ENCODE peak calls at places on chromosomes 1 and 21, in seven cellular contexts. K is HCT116, J is SK-N-SH, O is HepG2, L is GM12878, H is H1, U is K562. Y is an unnamed sample.
A peak's percentile ranks its signal among the peaks of the same experiment; 100 is the strongest.

GRCh38 chr1:100708476-100709062 is 11.0 kb upstream of the VCAM1 start:
- DNase-seq in L (no peak), U (no peak), O (no peak), H (no peak), K (no peak), J (no peak), Y (no peak)

GRCh38 chr1:226784081-226785049 is 45.3 kb upstream of the ITPKB start:
- DNase-seq in J (no peak), L (no peak), U (no peak), H (no peak), O (no peak), K (no peak), Y (no peak)

GRCh38 chr1:222087207-222087920 is 345.5 kb upstream of the DUSP10 start:
- DNase-seq in K (no peak), O (no peak), L (no peak), U (no peak), H (no peak), J (no peak), Y (no peak)

GRCh38 chr1:51048670-51049069 is 53.4 kb upstream of the C1orf185 start:
- DNase-seq in L (no peak), K (no peak), O (no peak), J (no peak), U (no peak), H (no peak), Y (no peak)

GRCh38 chr1:108009603-108010195 is 44.7 kb upstream of the VAV3 start:
- DNase-seq in L (no peak), K (no peak), H (no peak), O (no peak), J (no peak), U (no peak), Y (no peak)

GRCh38 chr21:38853421-38853919 is 47.7 kb downstream of the ETS2 start:
- DNase-seq in U (peak; percentile 65), K (peak; percentile 64), L (no peak), J (no peak), O (peak; percentile 30), H (peak; percentile 37), Y (peak; percentile 10)

GRCh38 chr1:43421976-43422750 is 31.6 kb downstream of the HYI start:
- DNase-seq in J (no peak), L (no peak), U (no peak), H (no peak), K (no peak), O (no peak), Y (no peak)

GRCh38 chr1:110635434-110635833 is 29.3 kb upstream of the KCNA2 start:
- DNase-seq in H (no peak), J (no peak), U (no peak), K (no peak), L (no peak), O (no peak), Y (no peak)

GRCh38 chr1:109803901-109804331 is 40.2 kb upstream of the EPS8L3 start:
- DNase-seq in O (no peak), L (no peak), H (no peak), U (no peak), K (no peak), J (no peak), Y (no peak)

GRCh38 chr1:231183875-231184590 is 22.2 kb downstream of the TRIM67 start:
- DNase-seq in K (no peak), H (peak; percentile 49), J (no peak), O (no peak), L (no peak), U (no peak), Y (no peak)

GRCh38 chr1:98179159-98179558 is 258.3 kb upstream of the DPYD start:
- DNase-seq in U (no peak), H (no peak), K (no peak), J (no peak), L (no peak), O (no peak), Y (no peak)

GRCh38 chr1:108199231-108199657 is 899 bp downstream of the SLC25A24 start:
- DNase-seq in K (peak; percentile 16), O (peak; percentile 20), L (no peak), U (peak; percentile 50), J (peak; percentile 44), H (no peak), Y (no peak)

GRCh38 chr21:44801468-44802395 is at the start of gene UBE2G2:
- DNase-seq in K (peak; percentile 27), L (no peak), H (peak; percentile 91), J (peak; percentile 98), U (peak; percentile 94), O (peak; percentile 59), Y (peak; percentile 86)

GRCh38 chr1:41876533-41877445 is 41.9 kb downstream of the HIVEP3 start:
- DNase-seq in O (no peak), L (no peak), J (no peak), K (no peak), H (no peak), U (no peak), Y (no peak)
- TF ChIP-seq JUND in O (no peak), L (no peak), J (no peak), K (no peak), H (no peak), U (no peak), Y (no peak)

DNA sequence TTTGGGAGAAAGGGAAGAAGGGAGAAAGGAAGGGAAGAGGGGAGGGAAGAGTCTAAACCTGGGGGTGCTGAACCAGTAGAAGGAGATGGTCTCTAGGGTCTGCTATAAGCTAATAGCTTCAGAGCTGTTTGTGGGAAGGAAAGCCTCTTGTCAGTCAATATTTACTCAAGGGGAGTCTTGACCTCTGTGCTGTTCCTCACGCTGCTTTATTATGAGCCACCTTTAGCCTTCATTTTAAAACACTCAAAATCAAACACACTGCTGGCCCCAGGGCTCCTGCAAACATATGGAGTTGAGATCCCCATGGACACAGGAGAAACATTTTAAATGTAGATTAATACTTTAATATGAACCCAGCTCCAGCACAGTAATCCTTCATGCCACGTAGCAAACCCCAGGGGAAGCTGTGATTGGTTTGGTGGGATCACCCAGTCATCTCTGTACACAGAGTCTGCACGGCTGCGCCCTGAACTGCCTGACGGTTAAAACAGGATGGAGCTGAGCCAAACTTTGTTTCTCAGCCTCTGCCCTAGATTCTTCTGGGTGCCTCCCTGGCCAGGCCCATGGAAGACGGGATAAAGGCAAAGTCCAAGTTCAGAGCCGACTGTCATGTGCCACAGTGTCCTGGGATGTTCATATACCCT is 40.2 kb upstream of the VWA5B1 start:
- DNase-seq in J (no peak), O (peak; percentile 68), U (no peak), L (peak; percentile 20), K (no peak), H (no peak), Y (peak; percentile 46)
- TF ChIP-seq JUND in J (no peak), O (no peak), U (no peak), L (no peak), K (no peak), H (no peak), Y (no peak)

GRCh38 chr1:31617218-31617916 is at the start of gene HCRTR1:
- DNase-seq in U (no peak), J (peak; percentile 67), H (no peak), L (no peak), K (no peak), O (no peak), Y (no peak)
- TF ChIP-seq JUND in U (no peak), J (no peak), H (no peak), L (no peak), K (no peak), O (no peak), Y (no peak)

DNA sequence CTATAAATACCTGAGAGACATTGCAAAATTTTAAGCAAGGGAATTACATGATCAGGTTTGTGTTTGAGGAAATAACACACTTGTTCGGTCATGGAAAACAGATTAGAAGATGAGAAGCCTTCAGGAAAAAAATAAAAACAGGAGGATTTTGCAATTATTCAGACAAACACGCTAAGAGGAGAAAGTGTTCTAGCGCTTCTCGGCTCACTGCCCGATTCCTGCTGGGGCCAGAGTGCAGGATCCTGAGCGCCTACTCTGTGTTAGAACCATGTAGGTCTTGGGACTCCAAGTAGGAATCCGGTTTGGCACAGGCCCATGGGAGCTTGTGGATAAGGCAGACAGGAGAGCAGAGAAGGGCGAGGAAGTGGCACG is 8.1 kb upstream of the PRELP start:
- DNase-seq in J (no peak), H (no peak), U (no peak), L (no peak), O (no peak), K (no peak), Y (no peak)
- TF ChIP-seq JUND in J (no peak), H (no peak), U (no peak), L (no peak), O (no peak), K (no peak), Y (no peak)

GRCh38 chr1:93638307-93638847 is 43.3 kb downstream of the BCAR3 start:
- DNase-seq in L (no peak), U (no peak), H (no peak), O (no peak), K (no peak), J (no peak), Y (peak; percentile 93)
- TF ChIP-seq JUND in L (no peak), U (no peak), H (no peak), O (no peak), K (no peak), J (no peak), Y (peak; percentile 93)

DNA sequence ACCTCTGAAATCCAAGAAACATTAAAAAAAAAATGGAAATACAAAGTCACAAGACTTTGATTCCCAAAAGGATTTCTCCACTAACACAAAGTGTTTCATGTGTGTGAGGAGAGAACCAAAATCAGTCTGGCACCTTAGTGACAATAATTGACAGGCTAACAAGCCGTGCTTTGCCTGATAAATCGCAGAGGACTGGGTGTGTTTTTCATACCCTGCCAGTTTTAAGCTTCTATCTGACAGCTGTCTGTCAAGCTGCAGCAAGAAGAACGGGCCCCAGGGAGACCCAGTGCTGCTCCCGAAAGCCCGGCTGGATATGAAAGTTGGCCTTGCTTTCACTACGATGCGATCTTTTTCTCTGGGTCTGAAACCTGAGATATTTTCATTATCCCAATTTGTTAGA is 101.6 kb upstream of the KCNK2 start:
- DNase-seq in J (no peak), K (no peak), O (no peak), U (no peak), L (no peak), H (no peak), Y (no peak)
- TF ChIP-seq JUND in J (no peak), K (no peak), O (no peak), U (no peak), L (no peak), H (no peak), Y (no peak)

GRCh38 chr1:61922950-61923480 is 180.7 kb downstream of the PATJ start:
- DNase-seq in O (no peak), L (no peak), J (no peak), K (no peak), U (no peak), H (no peak), Y (no peak)
- TF ChIP-seq JUND in O (no peak), L (no peak), J (no peak), K (no peak), U (no peak), H (no peak), Y (no peak)